ENCODE peak calls at places on chromosomes 5 and 9, in five cellular contexts. One of them, this sample, is unnamed. For H3K9me3, the result is how much of the 10 kb centered on the place peaks cover.

GRCh38 chr9:134619983-134620612 is 21.5 kb upstream of the COL5A1 start:
- DNase-seq in neural progenitor cell: no peak
- DNase-seq in CD8-positive, alpha-beta memory T cell: no peak
- DNase-seq in ovary: peak
- DNase-seq in upper lobe of right lung: peak
- DNase-seq in this sample: peak

GRCh38 chr9:105138306-105138801 is 106.1 kb upstream of the SLC44A1 start:
- DNase-seq in neural progenitor cell: peak
- DNase-seq in CD8-positive, alpha-beta memory T cell: no peak
- DNase-seq in ovary: peak
- DNase-seq in upper lobe of right lung: no peak
- DNase-seq in this sample: no peak

GRCh38 chr9:2359821-2360220 is 261.8 kb upstream of the VLDLR start:
- DNase-seq in neural progenitor cell: peak
- DNase-seq in CD8-positive, alpha-beta memory T cell: no peak
- DNase-seq in ovary: no peak
- DNase-seq in upper lobe of right lung: no peak
- DNase-seq in this sample: no peak

GRCh38 chr5:15008476-15008875 is 136.9 kb upstream of the ANKH start:
- DNase-seq in neural progenitor cell: no peak
- DNase-seq in CD8-positive, alpha-beta memory T cell: no peak
- DNase-seq in ovary: peak
- DNase-seq in upper lobe of right lung: peak
- DNase-seq in this sample: peak

GRCh38 chr9:84296146-84296843 is 44.3 kb downstream of the SLC28A3 start:
- DNase-seq in neural progenitor cell: no peak
- DNase-seq in CD8-positive, alpha-beta memory T cell: no peak
- DNase-seq in ovary: no peak
- DNase-seq in upper lobe of right lung: no peak
- DNase-seq in this sample: no peak

GRCh38 chr5:171523781-171524180 is 104.3 kb downstream of the FGF18 start:
- DNase-seq in neural progenitor cell: no peak
- DNase-seq in CD8-positive, alpha-beta memory T cell: no peak
- DNase-seq in ovary: no peak
- DNase-seq in upper lobe of right lung: no peak
- DNase-seq in this sample: no peak

GRCh38 chr9:84371737-84372136 is 31.2 kb upstream of the SLC28A3 start:
- DNase-seq in neural progenitor cell: no peak
- DNase-seq in CD8-positive, alpha-beta memory T cell: no peak
- DNase-seq in ovary: no peak
- DNase-seq in upper lobe of right lung: no peak
- DNase-seq in this sample: no peak

GRCh38 chr5:118405650-118406061 is 582.7 kb downstream of the DTWD2 start:
- DNase-seq in neural progenitor cell: peak
- DNase-seq in CD8-positive, alpha-beta memory T cell: no peak
- DNase-seq in ovary: no peak
- DNase-seq in upper lobe of right lung: peak
- DNase-seq in this sample: no peak

GRCh38 chr5:154276932-154277331 is 86.4 kb downstream of the GALNT10 start:
- DNase-seq in neural progenitor cell: no peak
- DNase-seq in CD8-positive, alpha-beta memory T cell: no peak
- DNase-seq in ovary: peak
- DNase-seq in upper lobe of right lung: no peak
- DNase-seq in this sample: peak

GRCh38 chr5:159412284-159413046 is 82.2 kb upstream of the IL12B start:
- DNase-seq in neural progenitor cell: no peak
- DNase-seq in CD8-positive, alpha-beta memory T cell: peak
- DNase-seq in ovary: no peak
- DNase-seq in upper lobe of right lung: no peak
- DNase-seq in this sample: no peak

GRCh38 chr9:132372177-132373095 is 17.6 kb upstream of the SETX start:
- DNase-seq in neural progenitor cell: no peak
- DNase-seq in CD8-positive, alpha-beta memory T cell: no peak
- DNase-seq in ovary: no peak
- DNase-seq in upper lobe of right lung: peak
- DNase-seq in this sample: no peak

GRCh38 chr5:10831416-10831815 is 70.4 kb upstream of the DAP start:
- DNase-seq in neural progenitor cell: no peak
- DNase-seq in CD8-positive, alpha-beta memory T cell: no peak
- DNase-seq in ovary: no peak
- DNase-seq in upper lobe of right lung: no peak
- DNase-seq in this sample: no peak

GRCh38 chr9:127935765-127936221 is 1.9 kb downstream of the DPM2 start:
- DNase-seq in neural progenitor cell: no peak
- DNase-seq in CD8-positive, alpha-beta memory T cell: no peak
- DNase-seq in ovary: no peak
- DNase-seq in upper lobe of right lung: no peak
- DNase-seq in this sample: no peak

GRCh38 chr5:73436535-73437125 is 11.9 kb downstream of the FOXD1 start:
- DNase-seq in neural progenitor cell: no peak
- DNase-seq in CD8-positive, alpha-beta memory T cell: no peak
- DNase-seq in ovary: no peak
- DNase-seq in upper lobe of right lung: no peak
- DNase-seq in this sample: no peak
- H3K4me3 ChIP-seq in neural progenitor cell: peak
- H3K4me3 ChIP-seq in CD8-positive, alpha-beta memory T cell: no peak
- H3K4me3 ChIP-seq in ovary: no peak
- H3K4me3 ChIP-seq in upper lobe of right lung: no peak
- H3K4me3 ChIP-seq in this sample: no peak

GRCh38 chr5:179121667-179122111 is 61.5 kb downstream of the ZNF354C start:
- DNase-seq in neural progenitor cell: no peak
- DNase-seq in CD8-positive, alpha-beta memory T cell: no peak
- DNase-seq in ovary: no peak
- DNase-seq in upper lobe of right lung: no peak
- DNase-seq in this sample: no peak

GRCh38 chr5:179118756-179119414 is 58.7 kb downstream of the ZNF354C start:
- DNase-seq in neural progenitor cell: no peak
- DNase-seq in CD8-positive, alpha-beta memory T cell: no peak
- DNase-seq in ovary: no peak
- DNase-seq in upper lobe of right lung: peak
- DNase-seq in this sample: no peak

GRCh38 chr5:179119415-179120170 is 59.4 kb downstream of the ZNF354C start:
- DNase-seq in neural progenitor cell: no peak
- DNase-seq in CD8-positive, alpha-beta memory T cell: no peak
- DNase-seq in ovary: no peak
- DNase-seq in upper lobe of right lung: peak
- DNase-seq in this sample: no peak

GRCh38 chr5:179120951-179121666 is 60.9 kb downstream of the ZNF354C start:
- DNase-seq in neural progenitor cell: no peak
- DNase-seq in CD8-positive, alpha-beta memory T cell: no peak
- DNase-seq in ovary: no peak
- DNase-seq in upper lobe of right lung: peak
- DNase-seq in this sample: no peak

GRCh38 chr5:179120421-179120861 is 60.3 kb downstream of the ZNF354C start:
- DNase-seq in neural progenitor cell: no peak
- DNase-seq in CD8-positive, alpha-beta memory T cell: no peak
- DNase-seq in ovary: no peak
- DNase-seq in upper lobe of right lung: peak
- DNase-seq in this sample: no peak
- H3K9me3 ChIP-seq in neural progenitor cell: under half
- H3K9me3 ChIP-seq in CD8-positive, alpha-beta memory T cell: under half
- H3K9me3 ChIP-seq in ovary: under half
- H3K9me3 ChIP-seq in upper lobe of right lung: under half
- H3K9me3 ChIP-seq in this sample: under half

DNA sequence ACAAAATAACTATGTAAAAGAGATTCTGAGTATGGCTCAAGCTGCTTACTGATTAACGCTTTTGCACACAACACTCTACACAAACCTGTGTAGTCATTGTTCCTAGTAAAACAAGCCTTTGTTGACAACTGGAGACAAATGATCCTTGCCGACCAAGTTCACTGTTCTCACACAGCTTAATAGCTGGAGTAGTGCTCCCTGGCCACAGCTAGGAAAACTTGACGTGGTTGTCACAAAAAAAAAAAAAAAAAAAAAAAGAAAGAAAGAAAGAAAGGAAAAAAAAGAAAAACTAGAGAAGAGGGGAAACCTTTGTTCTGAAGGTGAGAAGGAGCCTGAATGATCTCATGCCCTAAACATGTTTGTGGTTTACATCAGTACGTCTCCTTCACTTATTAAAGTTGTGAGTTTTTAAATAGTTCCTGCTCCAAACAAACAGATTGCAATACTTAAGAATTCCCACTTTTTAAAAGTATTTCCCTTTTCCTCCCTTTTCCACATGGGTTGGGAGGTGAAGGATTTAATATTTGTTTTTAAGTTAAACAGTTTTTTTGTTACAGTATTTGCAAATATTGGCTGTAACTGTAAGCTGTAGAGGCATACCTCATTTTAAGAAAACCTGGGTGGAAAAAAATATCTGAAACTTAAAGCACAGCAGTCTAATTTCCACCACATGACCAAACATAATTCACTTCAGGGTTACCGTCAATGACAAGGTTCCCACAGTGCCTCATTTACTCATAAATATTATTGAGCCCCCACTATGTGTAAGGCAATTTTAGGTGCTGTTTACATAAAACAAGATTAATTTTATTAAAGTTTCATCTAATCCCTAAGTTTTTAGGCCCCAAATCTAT is 63.7 kb downstream of the GLIS3 start:
- DNase-seq in neural progenitor cell: no peak
- DNase-seq in CD8-positive, alpha-beta memory T cell: no peak
- DNase-seq in ovary: no peak
- DNase-seq in upper lobe of right lung: no peak
- DNase-seq in this sample: no peak
- H3K4me3 ChIP-seq in neural progenitor cell: no peak
- H3K4me3 ChIP-seq in CD8-positive, alpha-beta memory T cell: no peak
- H3K4me3 ChIP-seq in ovary: no peak
- H3K4me3 ChIP-seq in upper lobe of right lung: no peak
- H3K4me3 ChIP-seq in this sample: no peak

GRCh38 chr9:138065287-138065686 is 187.7 kb downstream of the CACNA1B start:
- DNase-seq in neural progenitor cell: no peak
- DNase-seq in CD8-positive, alpha-beta memory T cell: no peak
- DNase-seq in ovary: peak
- DNase-seq in upper lobe of right lung: peak
- DNase-seq in this sample: no peak

GRCh38 chr9:138064547-138064946 is 187.0 kb downstream of the CACNA1B start:
- DNase-seq in neural progenitor cell: no peak
- DNase-seq in CD8-positive, alpha-beta memory T cell: no peak
- DNase-seq in ovary: peak
- DNase-seq in upper lobe of right lung: peak
- DNase-seq in this sample: no peak

GRCh38 chr9:138063033-138063432 is 185.5 kb downstream of the CACNA1B start:
- DNase-seq in neural progenitor cell: no peak
- DNase-seq in CD8-positive, alpha-beta memory T cell: no peak
- DNase-seq in ovary: peak
- DNase-seq in upper lobe of right lung: peak
- DNase-seq in this sample: no peak

GRCh38 chr9:138062196-138062595 is 184.6 kb downstream of the CACNA1B start:
- DNase-seq in neural progenitor cell: no peak
- DNase-seq in CD8-positive, alpha-beta memory T cell: no peak
- DNase-seq in ovary: peak
- DNase-seq in upper lobe of right lung: no peak
- DNase-seq in this sample: no peak

GRCh38 chr9:138063785-138064184 is 186.2 kb downstream of the CACNA1B start:
- DNase-seq in neural progenitor cell: no peak
- DNase-seq in CD8-positive, alpha-beta memory T cell: no peak
- DNase-seq in ovary: peak
- DNase-seq in upper lobe of right lung: peak
- DNase-seq in this sample: no peak
- H3K9me3 ChIP-seq in neural progenitor cell: under half
- H3K9me3 ChIP-seq in CD8-positive, alpha-beta memory T cell: under half
- H3K9me3 ChIP-seq in ovary: under half
- H3K9me3 ChIP-seq in upper lobe of right lung: under half
- H3K9me3 ChIP-seq in this sample: under half

GRCh38 chr5:76081811-76082783 is 1.1 kb upstream of the SV2C start:
- DNase-seq in neural progenitor cell: peak
- DNase-seq in CD8-positive, alpha-beta memory T cell: no peak
- DNase-seq in ovary: no peak
- DNase-seq in upper lobe of right lung: peak
- DNase-seq in this sample: no peak
- H3K4me3 ChIP-seq in neural progenitor cell: peak
- H3K4me3 ChIP-seq in CD8-positive, alpha-beta memory T cell: no peak
- H3K4me3 ChIP-seq in ovary: no peak
- H3K4me3 ChIP-seq in upper lobe of right lung: no peak
- H3K4me3 ChIP-seq in this sample: peak

DNA sequence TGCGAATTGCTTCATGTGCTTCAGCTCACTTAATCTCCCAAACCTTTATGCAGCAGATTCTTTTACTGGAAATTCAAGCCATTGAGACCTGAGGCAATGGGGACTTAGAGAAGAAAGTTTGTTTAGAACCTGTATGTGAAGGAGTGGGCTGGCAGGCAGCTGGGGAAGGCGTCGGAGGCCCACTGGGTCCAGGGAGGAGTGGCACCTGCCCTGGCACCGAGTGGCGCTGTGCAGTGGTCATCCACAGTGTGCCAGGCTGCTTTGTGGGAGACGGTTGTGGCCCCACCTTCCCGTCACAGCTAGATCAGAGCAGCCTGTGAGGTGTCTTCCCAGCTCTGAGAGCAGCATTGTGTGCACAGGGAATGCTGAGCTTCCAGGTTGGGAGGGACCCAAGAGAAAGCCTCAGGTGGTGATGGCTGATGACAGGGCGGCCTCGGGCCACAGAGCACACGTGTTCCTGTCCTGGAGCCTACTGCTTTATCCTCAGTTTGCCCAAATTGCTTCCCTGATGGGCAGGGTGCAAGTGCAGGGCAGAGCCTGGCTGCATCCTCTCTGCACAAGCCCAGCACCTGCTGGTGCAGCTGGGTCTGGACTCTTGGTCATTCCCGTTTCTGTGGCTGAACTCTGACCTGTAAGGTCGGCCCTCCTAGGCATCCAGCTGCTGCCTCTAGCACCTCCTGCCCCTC is 175.2 kb downstream of the CACNA1B start:
- DNase-seq in neural progenitor cell: peak
- DNase-seq in CD8-positive, alpha-beta memory T cell: no peak
- DNase-seq in ovary: peak
- DNase-seq in upper lobe of right lung: peak
- DNase-seq in this sample: no peak
- H3K9me3 ChIP-seq in neural progenitor cell: under half
- H3K9me3 ChIP-seq in CD8-positive, alpha-beta memory T cell: under half
- H3K9me3 ChIP-seq in ovary: under half
- H3K9me3 ChIP-seq in upper lobe of right lung: under half
- H3K9me3 ChIP-seq in this sample: under half

This sample was measured in uterus.